ENCODE peak calls at places on chromosomes 13 and 19, in ten cellular contexts. T, G, F, V, H, Q, D, W, B and E are unnamed samples.

GRCh38 chr19:11530432-11530831 is 1.5 kb upstream of the ECSIT start:
- DNase-seq in T (peak; percentile 65), G (peak; percentile 4), F (no peak), V (peak; percentile 51), H (peak; percentile 84), Q (no peak), D (peak; percentile 84), W (peak; percentile 89), B (no peak), E (peak; percentile 80)

GRCh38 chr13:110023729-110024645 is 237.6 kb upstream of the IRS2 start:
- DNase-seq in T (no peak), G (no peak), F (no peak), V (no peak), H (peak; percentile 83), Q (no peak), D (peak; percentile 68), W (peak; percentile 35), B (no peak), E (peak; percentile 37)

GRCh38 chr19:1961545-1961878 is 20.5 kb downstream of the CSNK1G2 start:
- DNase-seq in T (no peak), G (no peak), F (no peak), V (no peak), H (no peak), Q (no peak), D (no peak), W (no peak), B (no peak), E (no peak)

GRCh38 chr13:48574036-48574796 is 41.3 kb upstream of the RCBTB2 start:
- DNase-seq in T (no peak), G (no peak), F (no peak), V (no peak), H (no peak), Q (no peak), D (no peak), W (no peak), B (no peak), E (no peak)

GRCh38 chr19:40257096-40257517 is 28.0 kb downstream of the AKT2 start:
- DNase-seq in T (no peak), G (no peak), F (no peak), V (no peak), H (no peak), Q (no peak), D (no peak), W (no peak), B (no peak), E (peak; percentile 47)

GRCh38 chr19:13073263-13073662 is 29.4 kb downstream of the LYL1 start:
- DNase-seq in T (no peak), G (no peak), F (no peak), V (no peak), H (no peak), Q (no peak), D (no peak), W (no peak), B (no peak), E (no peak)

GRCh38 chr13:45737571-45738002 is 35.5 kb downstream of the CBY2 start:
- DNase-seq in T (peak; percentile 48), G (no peak), F (no peak), V (no peak), H (no peak), Q (no peak), D (no peak), W (no peak), B (no peak), E (no peak)

GRCh38 chr13:112714772-112715569 is 25.1 kb downstream of the ATP11A start:
- DNase-seq in T (no peak), G (no peak), F (no peak), V (no peak), H (no peak), Q (no peak), D (peak; percentile 25), W (no peak), B (no peak), E (peak; percentile 7)

GRCh38 chr19:2777952-2778683 is 5.0 kb downstream of the SGTA start:
- DNase-seq in T (no peak), G (no peak), F (no peak), V (no peak), H (no peak), Q (no peak), D (no peak), W (no peak), B (no peak), E (no peak)

GRCh38 chr13:44232729-44233128 is 140.9 kb upstream of the SERP2 start:
- DNase-seq in T (no peak), G (no peak), F (no peak), V (no peak), H (no peak), Q (no peak), D (no peak), W (no peak), B (no peak), E (no peak)